ENCODE peak calls at places on chromosomes 13 and 19, in four cellular contexts. A is mesothelial cell of epicardium, Z is uterus, P is endothelial cell. B is an unnamed sample.
A peak's percentile ranks its signal among the peaks of the same experiment; 100 is the strongest.

GRCh38 chr13:111255228-111255790 is 65.1 kb upstream of the TEX29 start:
- DNase-seq in A (no peak), Z (no peak), P (no peak), B (no peak)

GRCh38 chr13:95987841-95988240 is 65.4 kb downstream of the UGGT2 start:
- DNase-seq in P (no peak), Z (no peak), A (no peak), B (no peak)

GRCh38 chr13:70960841-70961443 is 852.7 kb upstream of the KLHL1 start:
- DNase-seq in A (no peak), Z (no peak), P (peak; percentile 16), B (no peak)

GRCh38 chr19:2385053-2385721 is 25.1 kb downstream of the TMPRSS9 start:
- DNase-seq in P (peak; percentile 14), Z (no peak), A (no peak), B (no peak)

GRCh38 chr13:28539625-28540286 is 44.8 kb upstream of the FLT1 start:
- DNase-seq in Z (no peak), A (no peak), P (no peak), B (no peak)

GRCh38 chr19:32404213-32404938 is 1.2 kb upstream of the DPY19L3 start:
- DNase-seq in Z (no peak), A (no peak), P (peak; percentile 4), B (no peak)

GRCh38 chr19:16936901-16937300 is 48.1 kb downstream of the F2RL3 start:
- DNase-seq in P (no peak), A (no peak), Z (no peak), B (no peak)

GRCh38 chr13:76637651-76638111 is 248.5 kb downstream of the KCTD12 start:
- DNase-seq in A (no peak), Z (no peak), P (no peak), B (no peak)

GRCh38 chr19:36151144-36152051 is 849 bp downstream of the COX7A1 start:
- DNase-seq in P (peak; percentile 22), Z (peak; percentile 68), A (no peak), B (no peak)

GRCh38 chr19:45774765-45775164 is 5.7 kb upstream of the SIX5 start:
- DNase-seq in P (no peak), A (no peak), Z (no peak), B (no peak)

GRCh38 chr13:99986751-99987150 is 5.2 kb downstream of the ZIC2 start:
- DNase-seq in A (no peak), Z (no peak), P (no peak), B (no peak)

GRCh38 chr19:31946491-31946890 is 398.9 kb upstream of the ZNF507 start:
- DNase-seq in A (no peak), P (no peak), Z (no peak), B (no peak)

DNA sequence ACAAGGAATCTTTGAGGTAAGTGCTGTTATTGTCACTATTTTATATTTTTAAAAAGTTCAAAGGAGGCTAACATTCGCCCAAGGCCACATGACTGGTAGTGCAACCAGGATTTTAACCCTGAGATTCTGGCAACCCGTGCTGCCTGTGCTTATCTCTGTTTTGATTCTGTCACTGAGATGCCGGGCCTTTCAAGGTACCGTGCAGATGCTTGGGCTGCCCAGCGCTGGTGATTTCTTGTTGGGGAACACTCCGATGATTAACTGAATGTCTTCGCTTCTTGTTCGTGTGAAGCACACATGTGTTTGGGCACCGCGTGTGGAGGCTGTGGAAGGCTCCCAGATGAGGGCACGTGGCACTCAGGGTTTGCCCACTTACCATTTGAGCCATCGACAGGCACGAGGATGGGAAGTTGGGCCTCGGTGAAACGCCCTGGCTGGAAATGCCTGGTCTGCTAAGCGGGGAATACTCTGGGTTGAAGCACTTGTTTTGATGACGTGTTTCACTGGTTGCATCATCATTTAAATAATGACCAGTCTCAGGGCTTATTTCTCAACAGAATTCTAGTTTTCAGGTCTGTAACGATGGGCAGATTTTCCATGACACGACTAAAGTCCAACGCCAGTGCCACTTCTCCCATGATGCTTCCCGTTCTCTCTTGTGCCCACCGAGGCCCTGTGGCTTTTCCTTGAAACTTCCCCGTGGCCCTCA is 392.7 kb downstream of the FGF9 start:
- DNase-seq in P (no peak), A (no peak), Z (no peak), B (no peak)
- TF ChIP-seq CTCF in P (no peak), A (no peak), Z (no peak), B (no peak)

GRCh38 chr19:42334697-42335373 is 9.4 kb downstream of the MEGF8 start:
- DNase-seq in Z (no peak), P (no peak), A (no peak), B (no peak)
- TF ChIP-seq CTCF in Z (no peak), P (no peak), A (no peak), B (no peak)

DNA sequence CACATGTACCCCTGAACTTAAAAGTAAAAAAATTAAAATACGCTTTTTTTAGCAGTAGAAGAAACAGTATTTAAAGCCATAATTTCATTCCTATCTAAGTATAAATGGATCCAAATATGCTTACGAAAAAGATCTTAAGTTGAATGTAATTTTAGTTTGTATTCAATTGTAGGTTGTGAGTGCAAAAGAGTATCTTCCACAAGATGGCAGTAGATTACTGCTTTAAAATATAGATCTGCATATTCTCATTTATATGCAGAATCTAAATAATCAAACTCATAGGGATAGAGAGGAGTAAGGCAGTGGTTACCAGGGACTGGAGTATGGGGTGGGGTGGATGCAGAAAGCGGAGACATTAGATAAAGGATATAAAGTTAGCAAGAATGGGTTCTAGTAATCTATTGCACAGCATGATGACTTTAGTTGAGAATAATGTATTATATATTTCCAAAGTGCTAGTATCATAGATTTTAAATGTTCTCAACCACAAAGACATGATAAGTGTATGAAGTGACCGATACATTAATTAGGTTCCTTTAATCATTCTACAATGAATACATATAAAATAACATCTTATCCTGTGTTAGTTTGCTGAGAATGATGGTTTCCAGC is 14.2 kb downstream of the OR7A17 start:
- DNase-seq in P (no peak), Z (no peak), A (no peak), B (no peak)
- TF ChIP-seq CTCF in P (peak; percentile 23), Z (no peak), A (no peak), B (no peak)

DNA sequence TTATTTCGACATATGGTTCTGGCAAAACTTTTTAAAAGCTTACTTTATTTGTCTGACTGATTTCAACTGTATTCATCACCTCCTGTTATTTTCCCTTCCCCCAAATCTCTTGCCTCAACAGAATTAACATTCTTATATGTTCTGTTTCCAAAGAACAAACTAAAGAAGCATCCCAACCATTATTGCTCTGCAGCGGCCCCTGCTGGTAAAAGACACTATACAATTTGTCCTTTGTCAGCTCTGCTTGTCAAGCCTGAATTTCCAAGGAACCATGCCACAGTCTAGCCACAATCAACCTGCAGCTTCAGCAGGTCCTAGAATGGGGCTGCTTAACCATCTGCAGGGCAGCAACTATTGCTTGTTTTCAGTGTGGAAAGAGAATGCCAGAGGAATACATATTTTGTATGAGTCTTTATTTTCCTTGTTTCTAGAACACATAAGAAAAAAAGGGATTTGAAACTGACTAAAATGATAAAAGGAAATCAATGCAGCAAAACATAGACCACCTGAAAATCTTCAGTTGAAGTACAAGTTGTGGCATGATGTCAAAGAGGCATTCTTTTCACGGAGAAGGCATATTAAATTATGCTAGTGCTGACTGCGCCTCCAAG is 845.3 kb downstream of the DIAPH3 start:
- DNase-seq in P (peak; percentile 86), A (peak; percentile 87), Z (peak; percentile 39), B (peak; percentile 75)
- TF ChIP-seq CTCF in P (peak; percentile 91), A (peak; percentile 76), Z (peak; percentile 27), B (no peak)

GRCh38 chr13:20799726-20800416 is 26.1 kb upstream of the EEF1AKMT1 start:
- DNase-seq in Z (no peak), P (no peak), A (no peak), B (no peak)

GRCh38 chr13:20801704-20802103 is 27.9 kb upstream of the EEF1AKMT1 start:
- DNase-seq in A (no peak), P (no peak), Z (no peak), B (no peak)

GRCh38 chr13:20803180-20803965 is 29.6 kb upstream of the EEF1AKMT1 start:
- DNase-seq in P (no peak), Z (no peak), A (no peak), B (no peak)

GRCh38 chr13:20796791-20797513 is 23.2 kb upstream of the EEF1AKMT1 start:
- DNase-seq in A (no peak), Z (no peak), P (no peak), B (no peak)

GRCh38 chr13:20798027-20798426 is 24.3 kb upstream of the EEF1AKMT1 start:
- DNase-seq in Z (no peak), A (no peak), P (no peak), B (no peak)
- TF ChIP-seq CTCF in Z (no peak), A (no peak), P (no peak), B (no peak)

GRCh38 chr19:14073232-14073924 is 792 bp downstream of the MISP3 start:
- DNase-seq in A (peak; percentile 86), Z (peak; percentile 51), P (peak; percentile 76), B (no peak)
- TF ChIP-seq CTCF in A (peak; percentile 38), Z (peak; percentile 97), P (peak; percentile 45), B (no peak)

GRCh38 chr19:35055715-35056179 is 14.2 kb downstream of the HPN start:
- DNase-seq in A (no peak), P (no peak), Z (no peak), B (no peak)
- TF ChIP-seq CTCF in A (no peak), P (no peak), Z (no peak), B (no peak)

GRCh38 chr19:4619668-4620294 is 19.5 kb upstream of the TNFAIP8L1 start:
- DNase-seq in P (no peak), Z (no peak), A (no peak), B (no peak)

GRCh38 chr19:4620675-4621074 is 18.6 kb upstream of the TNFAIP8L1 start:
- DNase-seq in Z (no peak), P (no peak), A (no peak), B (no peak)

GRCh38 chr19:4622695-4623421 is 16.5 kb upstream of the TNFAIP8L1 start:
- DNase-seq in Z (no peak), P (no peak), A (no peak), B (no peak)

GRCh38 chr19:4624301-4624700 is 15.0 kb upstream of the TNFAIP8L1 start:
- DNase-seq in P (no peak), Z (no peak), A (no peak), B (no peak)

GRCh38 chr19:4624733-4625362 is 14.5 kb upstream of the TNFAIP8L1 start:
- DNase-seq in A (no peak), P (no peak), Z (no peak), B (no peak)
- TF ChIP-seq CTCF in A (no peak), P (no peak), Z (no peak), B (no peak)

B was measured in omental fat pad.